ENCODE peak calls at places on chromosomes 1 and 21, in eight cellular contexts. One of them, this sample, is unnamed.
A peak's percentile ranks its signal among the peaks of the same experiment; 100 is the strongest.

GRCh38 chr1:95039360-95040031 is 33.3 kb downstream of the ALG14 start:
- DNase-seq in uterus: peak; percentile 74
- DNase-seq in heart left ventricle: no peak
- DNase-seq in Peyer's patch: no peak
- DNase-seq in esophagus muscularis mucosa: no peak
- DNase-seq in ovary: no peak
- DNase-seq in right lobe of liver: no peak
- DNase-seq in suprapubic skin: no peak
- DNase-seq in this sample: peak; percentile 35

GRCh38 chr1:48917901-48918603 is 141.4 kb upstream of the BEND5 start:
- DNase-seq in uterus: no peak
- DNase-seq in heart left ventricle: no peak
- DNase-seq in Peyer's patch: no peak
- DNase-seq in esophagus muscularis mucosa: no peak
- DNase-seq in ovary: no peak
- DNase-seq in right lobe of liver: peak; percentile 89
- DNase-seq in suprapubic skin: no peak
- DNase-seq in this sample: peak; percentile 27

GRCh38 chr1:103363008-103363365 is 162.5 kb upstream of the RNPC3 start:
- DNase-seq in uterus: no peak
- DNase-seq in heart left ventricle: no peak
- DNase-seq in Peyer's patch: no peak
- DNase-seq in esophagus muscularis mucosa: no peak
- DNase-seq in ovary: no peak
- DNase-seq in right lobe of liver: no peak
- DNase-seq in suprapubic skin: no peak
- DNase-seq in this sample: no peak

GRCh38 chr1:238063454-238063853 is 172.7 kb upstream of the ZP4 start:
- DNase-seq in uterus: no peak
- DNase-seq in heart left ventricle: no peak
- DNase-seq in Peyer's patch: no peak
- DNase-seq in esophagus muscularis mucosa: no peak
- DNase-seq in ovary: no peak
- DNase-seq in right lobe of liver: no peak
- DNase-seq in suprapubic skin: no peak
- DNase-seq in this sample: peak; percentile 13

GRCh38 chr1:159821171-159821867 is 5.4 kb upstream of the SLAMF8 start:
- DNase-seq in uterus: no peak
- DNase-seq in heart left ventricle: no peak
- DNase-seq in Peyer's patch: no peak
- DNase-seq in esophagus muscularis mucosa: no peak
- DNase-seq in ovary: no peak
- DNase-seq in right lobe of liver: no peak
- DNase-seq in suprapubic skin: no peak
- DNase-seq in this sample: no peak

GRCh38 chr1:172472495-172472894 is 28.6 kb upstream of the PIGC start:
- DNase-seq in uterus: no peak
- DNase-seq in heart left ventricle: no peak
- DNase-seq in Peyer's patch: no peak
- DNase-seq in esophagus muscularis mucosa: no peak
- DNase-seq in ovary: no peak
- DNase-seq in right lobe of liver: no peak
- DNase-seq in suprapubic skin: no peak
- DNase-seq in this sample: no peak

GRCh38 chr1:158087320-158087927 is 93.3 kb upstream of the CD1D start:
- DNase-seq in uterus: peak; percentile 77
- DNase-seq in heart left ventricle: peak; percentile 50
- DNase-seq in Peyer's patch: peak; percentile 50
- DNase-seq in esophagus muscularis mucosa: no peak
- DNase-seq in ovary: peak; percentile 71
- DNase-seq in right lobe of liver: peak; percentile 41
- DNase-seq in suprapubic skin: no peak
- DNase-seq in this sample: peak; percentile 40

GRCh38 chr21:37712204-37712934 is 203.9 kb downstream of the KCNJ6 start:
- DNase-seq in uterus: no peak
- DNase-seq in heart left ventricle: peak; percentile 57
- DNase-seq in Peyer's patch: no peak
- DNase-seq in esophagus muscularis mucosa: no peak
- DNase-seq in ovary: no peak
- DNase-seq in right lobe of liver: peak; percentile 71
- DNase-seq in suprapubic skin: no peak
- DNase-seq in this sample: peak; percentile 75

GRCh38 chr1:38741341-38741740 is 118.2 kb downstream of the RRAGC start:
- DNase-seq in uterus: no peak
- DNase-seq in heart left ventricle: no peak
- DNase-seq in Peyer's patch: no peak
- DNase-seq in esophagus muscularis mucosa: no peak
- DNase-seq in ovary: no peak
- DNase-seq in right lobe of liver: no peak
- DNase-seq in suprapubic skin: no peak
- DNase-seq in this sample: no peak

GRCh38 chr1:32219022-32219421 is 3.1 kb downstream of the TMEM234 start:
- DNase-seq in uterus: no peak
- DNase-seq in heart left ventricle: no peak
- DNase-seq in Peyer's patch: no peak
- DNase-seq in esophagus muscularis mucosa: no peak
- DNase-seq in ovary: no peak
- DNase-seq in right lobe of liver: no peak
- DNase-seq in suprapubic skin: no peak
- DNase-seq in this sample: no peak

GRCh38 chr1:27664291-27664690 is 7.7 kb downstream of the IFI6 start:
- DNase-seq in uterus: no peak
- DNase-seq in heart left ventricle: no peak
- DNase-seq in Peyer's patch: no peak
- DNase-seq in esophagus muscularis mucosa: no peak
- DNase-seq in ovary: no peak
- DNase-seq in right lobe of liver: no peak
- DNase-seq in suprapubic skin: no peak
- DNase-seq in this sample: no peak

GRCh38 chr1:53349968-53350852 is 22.3 kb upstream of the LRP8 start:
- DNase-seq in uterus: no peak
- DNase-seq in heart left ventricle: no peak
- DNase-seq in Peyer's patch: no peak
- DNase-seq in esophagus muscularis mucosa: peak; percentile 88
- DNase-seq in ovary: no peak
- DNase-seq in right lobe of liver: peak; percentile 0
- DNase-seq in suprapubic skin: no peak
- DNase-seq in this sample: no peak

GRCh38 chr1:111948209-111949131 is 41.0 kb downstream of the KCND3 start:
- DNase-seq in uterus: peak; percentile 59
- DNase-seq in heart left ventricle: peak; percentile 71
- DNase-seq in Peyer's patch: no peak
- DNase-seq in esophagus muscularis mucosa: no peak
- DNase-seq in ovary: no peak
- DNase-seq in right lobe of liver: no peak
- DNase-seq in suprapubic skin: no peak
- DNase-seq in this sample: peak; percentile 39

GRCh38 chr1:936865-937264 is 13.1 kb downstream of the SAMD11 start:
- DNase-seq in uterus: no peak
- DNase-seq in heart left ventricle: no peak
- DNase-seq in Peyer's patch: no peak
- DNase-seq in esophagus muscularis mucosa: no peak
- DNase-seq in ovary: no peak
- DNase-seq in right lobe of liver: no peak
- DNase-seq in suprapubic skin: no peak
- DNase-seq in this sample: no peak

GRCh38 chr1:75338974-75339483 is 204.8 kb downstream of the LHX8 start:
- DNase-seq in uterus: no peak
- DNase-seq in heart left ventricle: no peak
- DNase-seq in Peyer's patch: peak; percentile 24
- DNase-seq in esophagus muscularis mucosa: no peak
- DNase-seq in ovary: no peak
- DNase-seq in right lobe of liver: no peak
- DNase-seq in suprapubic skin: no peak
- DNase-seq in this sample: no peak

GRCh38 chr1:231750296-231750695 is 123.7 kb downstream of the DISC1 start:
- DNase-seq in uterus: no peak
- DNase-seq in heart left ventricle: no peak
- DNase-seq in Peyer's patch: no peak
- DNase-seq in esophagus muscularis mucosa: no peak
- DNase-seq in ovary: no peak
- DNase-seq in right lobe of liver: no peak
- DNase-seq in suprapubic skin: no peak
- DNase-seq in this sample: no peak

DNA sequence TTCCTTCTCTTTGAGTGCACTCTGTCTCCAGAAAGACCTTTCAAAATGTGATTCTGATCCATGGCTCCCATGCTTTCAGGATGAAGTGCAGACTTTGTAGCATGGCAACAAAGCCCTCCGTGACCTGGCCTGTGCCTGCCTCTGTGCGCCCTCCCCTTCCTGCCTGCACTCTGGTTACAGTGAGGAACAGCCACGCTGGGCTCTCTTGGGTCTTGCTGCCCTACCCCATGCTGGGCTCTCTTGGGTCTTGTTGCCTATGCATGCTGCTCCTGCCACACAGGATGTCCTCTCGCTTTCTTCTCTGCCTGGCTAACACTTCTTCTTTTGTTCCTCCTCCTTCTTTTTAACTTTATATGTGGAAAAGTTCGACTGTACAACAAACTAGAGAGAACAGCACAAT is 28.0 kb downstream of the LMOD1 start:
- DNase-seq in uterus: peak; percentile 24
- DNase-seq in heart left ventricle: no peak
- DNase-seq in Peyer's patch: no peak
- DNase-seq in esophagus muscularis mucosa: no peak
- DNase-seq in ovary: no peak
- DNase-seq in right lobe of liver: no peak
- DNase-seq in suprapubic skin: no peak
- DNase-seq in this sample: no peak
- H3K27ac ChIP-seq in uterus: peak overlapping the region; percentile 98
- H3K27ac ChIP-seq in heart left ventricle: peak overlapping the region; percentile 43
- H3K27ac ChIP-seq in Peyer's patch: peak overlapping the region; percentile 60
- H3K27ac ChIP-seq in esophagus muscularis mucosa: peak overlapping the region; percentile 91
- H3K27ac ChIP-seq in ovary: peak overlapping the region; percentile 76
- H3K27ac ChIP-seq in right lobe of liver: no peak overlapping the region
- H3K27ac ChIP-seq in suprapubic skin: peak overlapping the region; percentile 85
- H3K27ac ChIP-seq in this sample: no peak overlapping the region

DNA sequence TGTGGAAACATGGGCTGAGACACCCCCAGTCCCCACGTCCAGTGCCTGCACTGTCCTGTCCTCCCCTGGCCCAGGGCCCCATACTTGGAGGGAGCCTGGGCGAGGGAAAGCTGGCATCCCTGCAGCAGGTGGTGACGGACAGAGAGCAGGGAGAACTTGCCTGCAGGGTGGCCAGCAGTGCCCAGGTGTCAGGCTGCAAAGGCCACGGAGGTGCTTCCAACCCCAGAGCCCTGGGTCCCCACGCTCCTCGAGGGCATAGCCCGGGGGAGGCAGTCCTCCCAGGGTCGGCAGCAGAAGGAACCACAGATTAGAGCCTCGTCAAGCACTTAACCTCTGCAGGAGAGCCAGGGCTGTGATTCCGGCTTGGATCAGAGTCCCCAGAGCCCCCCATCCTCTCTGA is 77.5 kb downstream of the ARHGEF16 start:
- DNase-seq in uterus: no peak
- DNase-seq in heart left ventricle: no peak
- DNase-seq in Peyer's patch: no peak
- DNase-seq in esophagus muscularis mucosa: no peak
- DNase-seq in ovary: no peak
- DNase-seq in right lobe of liver: no peak
- DNase-seq in suprapubic skin: no peak
- DNase-seq in this sample: peak; percentile 9
- H3K4me3 ChIP-seq in uterus: peak overlapping the region; percentile 72
- H3K4me3 ChIP-seq in heart left ventricle: no peak overlapping the region
- H3K4me3 ChIP-seq in Peyer's patch: no peak overlapping the region
- H3K4me3 ChIP-seq in esophagus muscularis mucosa: peak overlapping the region; percentile 78
- H3K4me3 ChIP-seq in ovary: no peak overlapping the region
- H3K4me3 ChIP-seq in right lobe of liver: no peak overlapping the region
- H3K4me3 ChIP-seq in suprapubic skin: no peak overlapping the region
- H3K4me3 ChIP-seq in this sample: no peak overlapping the region

DNA sequence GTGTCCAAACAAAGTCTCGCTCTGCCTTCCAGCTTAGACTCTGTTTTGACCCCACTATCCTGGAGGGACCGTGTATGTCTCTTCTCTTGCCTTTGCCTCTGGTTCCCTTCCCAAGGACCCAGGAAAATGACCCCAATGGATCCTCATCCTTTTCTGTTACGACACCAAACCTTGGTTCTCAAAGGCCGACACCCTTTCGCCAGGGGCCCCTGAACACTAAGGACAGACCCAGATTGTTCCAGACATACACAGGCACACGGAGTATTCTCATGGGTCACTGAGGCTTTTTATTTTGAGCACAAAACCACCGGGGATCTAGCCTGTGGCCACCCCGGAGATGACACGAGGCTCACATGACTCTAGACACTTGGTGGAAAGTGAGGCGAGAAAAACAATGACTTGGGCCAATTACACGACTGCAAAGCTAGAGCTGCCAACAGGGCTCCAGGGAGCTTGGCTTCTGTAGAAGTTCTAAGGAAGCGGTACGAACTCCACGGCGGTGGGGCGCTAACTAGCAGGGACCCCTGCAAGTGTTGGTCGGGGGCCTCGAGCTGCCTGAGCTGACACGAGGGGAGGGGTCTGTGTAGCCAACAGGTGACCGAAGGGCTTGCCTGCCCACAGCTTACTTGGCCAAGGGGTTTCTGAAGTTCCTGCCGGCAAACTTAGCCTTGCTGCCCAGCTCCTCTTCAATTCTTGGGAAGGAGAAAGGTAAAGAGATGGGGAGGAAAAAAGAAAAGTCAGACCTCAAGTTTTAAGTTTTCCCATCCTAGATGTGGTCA is 17.6 kb downstream of the ENO1 start:
- DNase-seq in uterus: no peak
- DNase-seq in heart left ventricle: no peak
- DNase-seq in Peyer's patch: no peak
- DNase-seq in esophagus muscularis mucosa: no peak
- DNase-seq in ovary: no peak
- DNase-seq in right lobe of liver: no peak
- DNase-seq in suprapubic skin: no peak
- DNase-seq in this sample: no peak
- TF ChIP-seq POLR2A in uterus: no peak
- TF ChIP-seq POLR2A in heart left ventricle: no peak
- TF ChIP-seq POLR2A in Peyer's patch: no peak
- TF ChIP-seq POLR2A in esophagus muscularis mucosa: no peak
- TF ChIP-seq POLR2A in ovary: no peak
- TF ChIP-seq POLR2A in right lobe of liver: no peak
- TF ChIP-seq POLR2A in suprapubic skin: no peak
- TF ChIP-seq POLR2A in this sample: no peak

DNA sequence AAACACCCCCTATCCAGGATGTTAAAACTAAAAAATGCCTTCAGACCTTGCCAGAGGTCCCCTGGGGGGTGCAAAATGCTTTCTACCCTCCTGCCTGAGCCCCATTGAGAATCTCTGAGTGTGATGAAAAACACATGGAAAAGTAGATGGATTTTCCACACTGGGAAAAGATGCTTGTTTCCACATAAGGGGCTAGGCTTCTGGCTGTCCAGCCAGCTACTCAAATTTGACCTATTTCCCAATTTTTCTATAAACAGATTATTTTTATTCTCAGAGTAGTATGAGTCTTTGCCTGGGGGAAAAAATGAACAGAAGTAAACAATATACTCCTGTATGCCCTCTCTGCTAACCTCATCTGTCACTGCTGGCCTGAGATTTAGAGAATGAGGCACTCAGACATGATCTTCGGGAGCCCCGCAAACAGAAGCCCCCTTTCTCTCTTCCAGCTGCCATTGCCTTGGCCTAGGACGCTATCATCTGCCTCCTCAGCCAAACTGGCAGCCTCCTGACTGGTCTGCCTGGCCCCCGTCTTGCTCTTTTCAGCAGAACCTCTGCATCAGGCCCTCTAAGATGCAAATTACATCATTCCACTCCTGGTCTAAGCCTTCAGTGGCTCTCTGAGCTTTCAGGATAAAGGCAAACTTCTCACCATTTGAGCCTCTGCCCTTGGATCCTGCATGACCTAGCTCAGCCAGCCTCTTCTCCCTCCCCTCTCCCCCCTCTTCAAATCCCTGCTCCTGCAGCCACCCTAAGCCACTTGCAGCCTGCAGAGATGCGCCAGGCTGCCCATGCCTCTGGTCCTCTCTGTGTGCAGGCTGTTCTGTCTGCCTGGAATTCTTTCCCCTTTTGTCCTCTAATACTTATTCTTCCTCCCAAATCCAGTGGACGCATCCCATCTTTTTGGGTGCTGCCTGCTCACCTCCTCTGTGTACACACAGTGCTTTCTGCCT is 39.7 kb upstream of the TMEM125 start:
- DNase-seq in uterus: no peak
- DNase-seq in heart left ventricle: no peak
- DNase-seq in Peyer's patch: no peak
- DNase-seq in esophagus muscularis mucosa: no peak
- DNase-seq in ovary: peak; percentile 38
- DNase-seq in right lobe of liver: no peak
- DNase-seq in suprapubic skin: no peak
- DNase-seq in this sample: no peak
- H3K27ac ChIP-seq in uterus: no peak overlapping the region
- H3K27ac ChIP-seq in heart left ventricle: no peak overlapping the region
- H3K27ac ChIP-seq in Peyer's patch: peak overlapping the region; percentile 39
- H3K27ac ChIP-seq in esophagus muscularis mucosa: peak overlapping the region; percentile 1
- H3K27ac ChIP-seq in ovary: peak overlapping the region; percentile 55
- H3K27ac ChIP-seq in right lobe of liver: no peak overlapping the region
- H3K27ac ChIP-seq in suprapubic skin: no peak overlapping the region
- H3K27ac ChIP-seq in this sample: no peak overlapping the region

This sample was measured in body of pancreas.